ENCODE peak calls at places on chromosomes 2 and 18, in four cellular contexts. I, L, A and X are unnamed samples.

GRCh38 chr2:113111823-113112287 is 15.5 kb upstream of the IL1RN start:
- DNase-seq in I (no peak), L (no peak), A (no peak), X (no peak)

GRCh38 chr18:64253222-64253621 is 104.3 kb upstream of the LINC00305 start:
- DNase-seq in I (no peak), L (no peak), A (no peak), X (no peak)

GRCh38 chr2:31457651-31458050 is 43.1 kb upstream of the XDH start:
- DNase-seq in I (no peak), L (no peak), A (no peak), X (no peak)

GRCh38 chr2:8546319-8547283 is 135.3 kb upstream of the ID2 start:
- DNase-seq in I (no peak), L (no peak), A (no peak), X (no peak)

GRCh38 chr2:217887841-217888665 is 114.7 kb downstream of the TNS1 start:
- DNase-seq in I (no peak), L (no peak), A (no peak), X (no peak)

GRCh38 chr2:73291093-73291460 is 2.3 kb downstream of the EGR4 start:
- DNase-seq in I (no peak), L (no peak), A (peak), X (peak)

GRCh38 chr2:235651643-235652042 is 157.8 kb downstream of the AGAP1 start:
- DNase-seq in I (no peak), L (no peak), A (no peak), X (no peak)

GRCh38 chr18:62334110-62334509 is 9.0 kb downstream of the TNFRSF11A start:
- DNase-seq in I (no peak), L (no peak), A (no peak), X (no peak)

GRCh38 chr2:205539603-205540002 is 142.7 kb upstream of the NRP2 start:
- DNase-seq in I (no peak), L (no peak), A (no peak), X (no peak)

GRCh38 chr18:41389936-41390667 is 564.9 kb upstream of the PIK3C3 start:
- DNase-seq in I (no peak), L (no peak), A (no peak), X (no peak)

GRCh38 chr2:185643434-185643833 is 95.2 kb upstream of the FSIP2 start:
- DNase-seq in I (no peak), L (no peak), A (no peak), X (no peak)

GRCh38 chr18:56458770-56459450 is 179.5 kb downstream of the TXNL1 start:
- DNase-seq in I (no peak), L (no peak), A (no peak), X (no peak)

GRCh38 chr2:73837847-73838585 is 9.3 kb downstream of the STAMBP start:
- DNase-seq in I (no peak), L (no peak), A (no peak), X (no peak)

GRCh38 chr18:78977627-78978271 is 1.9 kb upstream of the SALL3 start:
- DNase-seq in I (no peak), L (no peak), A (no peak), X (no peak)

GRCh38 chr2:111165084-111165483 is 44.4 kb downstream of the BCL2L11 start:
- DNase-seq in I (no peak), L (no peak), A (no peak), X (no peak)

GRCh38 chr2:101038455-101039255 is 36.6 kb downstream of the RPL31 start:
- DNase-seq in I (no peak), L (no peak), A (no peak), X (no peak)